ENCODE peak calls at places on chromosomes 7 and 10, in seven cellular contexts. Q, X, Z, O, G, D and I are unnamed samples.

GRCh38 chr10:132406181-132406580 is 9.2 kb downstream of the PWWP2B start:
- DNase-seq in Q (no peak), X (no peak), Z (no peak), O (no peak), G (no peak), D (no peak), I (no peak)

GRCh38 chr7:75572396-75572795 is 80.3 kb downstream of the SPDYE5 start:
- DNase-seq in Q (peak; percentile 76), X (no peak), Z (no peak), O (no peak), G (no peak), D (no peak), I (no peak)

GRCh38 chr7:30465342-30466170 is 13.0 kb downstream of the NOD1 start:
- DNase-seq in Q (peak; percentile 96), X (no peak), Z (no peak), O (peak; percentile 35), G (no peak), D (no peak), I (no peak)

GRCh38 chr7:46764100-46764941 is 817.6 kb downstream of the TNS3 start:
- DNase-seq in Q (no peak), X (peak; percentile 98), Z (no peak), O (peak; percentile 98), G (peak; percentile 98), D (no peak), I (no peak)

GRCh38 chr10:98361131-98361633 is 53.8 kb downstream of the PYROXD2 start:
- DNase-seq in Q (peak; percentile 36), X (peak; percentile 96), Z (no peak), O (peak; percentile 96), G (peak; percentile 94), D (no peak), I (peak; percentile 6)

GRCh38 chr10:15140640-15141039 is 27.9 kb downstream of the NMT2 start:
- DNase-seq in Q (peak; percentile 95), X (no peak), Z (no peak), O (no peak), G (no peak), D (no peak), I (no peak)

GRCh38 chr7:116399808-116400207 is 99.7 kb upstream of the CAV2 start:
- DNase-seq in Q (no peak), X (no peak), Z (no peak), O (peak; percentile 74), G (peak; percentile 66), D (no peak), I (no peak)

GRCh38 chr7:1678070-1678543 is 8.0 kb downstream of the ELFN1 start:
- DNase-seq in Q (no peak), X (no peak), Z (no peak), O (no peak), G (no peak), D (no peak), I (no peak)

GRCh38 chr10:72087392-72087968 is 871 bp downstream of the SPOCK2 start:
- DNase-seq in Q (no peak), X (no peak), Z (no peak), O (no peak), G (no peak), D (no peak), I (no peak)

GRCh38 chr10:48296699-48297098 is 9.8 kb upstream of the MAPK8 start:
- DNase-seq in Q (no peak), X (no peak), Z (no peak), O (no peak), G (no peak), D (no peak), I (no peak)

GRCh38 chr10:3330687-3331086 is 158.1 kb upstream of the PITRM1 start:
- DNase-seq in Q (no peak), X (no peak), Z (no peak), O (peak; percentile 82), G (peak; percentile 41), D (no peak), I (no peak)

GRCh38 chr10:101063162-101063525 is 1.4 kb downstream of the KAZALD1 start:
- DNase-seq in Q (no peak), X (no peak), Z (peak; percentile 30), O (no peak), G (no peak), D (no peak), I (no peak)

GRCh38 chr7:79361214-79361613 is 92.3 kb downstream of the MAGI2 start:
- DNase-seq in Q (no peak), X (peak; percentile 72), Z (no peak), O (no peak), G (peak; percentile 11), D (no peak), I (no peak)

GRCh38 chr10:32114500-32114899 is 58.3 kb upstream of the KIF5B start:
- DNase-seq in Q (no peak), X (no peak), Z (no peak), O (no peak), G (no peak), D (no peak), I (no peak)

GRCh38 chr7:81260152-81260551 is 341.3 kb upstream of the SEMA3C start:
- DNase-seq in Q (peak; percentile 22), X (no peak), Z (no peak), O (no peak), G (no peak), D (no peak), I (no peak)

GRCh38 chr10:133110609-133111275 is 23.0 kb downstream of the ADGRA1 start:
- DNase-seq in Q (no peak), X (no peak), Z (no peak), O (no peak), G (no peak), D (no peak), I (no peak)

GRCh38 chr10:86182150-86182549 is 184.4 kb downstream of the GRID1 start:
- DNase-seq in Q (no peak), X (no peak), Z (no peak), O (no peak), G (no peak), D (no peak), I (no peak)

GRCh38 chr7:303425-303824 is 13.5 kb downstream of the FOXL3 start:
- DNase-seq in Q (no peak), X (no peak), Z (no peak), O (no peak), G (no peak), D (no peak), I (no peak)

GRCh38 chr7:29375641-29376562 is 181.3 kb downstream of the CHN2 start:
- DNase-seq in Q (no peak), X (peak; percentile 13), Z (no peak), O (no peak), G (no peak), D (no peak), I (no peak)

GRCh38 chr7:27179503-27180430 is 5.3 kb downstream of the HOXA11 start:
- DNase-seq in Q (no peak), X (no peak), Z (peak; percentile 80), O (peak; percentile 55), G (no peak), D (no peak), I (no peak)

GRCh38 chr7:126005064-126005463 is 1075.4 kb upstream of the POT1 start:
- DNase-seq in Q (no peak), X (no peak), Z (no peak), O (no peak), G (no peak), D (no peak), I (no peak)

GRCh38 chr10:114552050-114552449 is 106.0 kb downstream of the ABLIM1 start:
- DNase-seq in Q (no peak), X (no peak), Z (no peak), O (no peak), G (no peak), D (no peak), I (no peak)

GRCh38 chr10:33370434-33370930 is 36.0 kb upstream of the NRP1 start:
- DNase-seq in Q (no peak), X (no peak), Z (no peak), O (no peak), G (peak; percentile 74), D (no peak), I (no peak)

GRCh38 chr7:16542401-16542800 is 15.8 kb downstream of the LRRC72 start:
- DNase-seq in Q (no peak), X (no peak), Z (no peak), O (no peak), G (no peak), D (no peak), I (no peak)

GRCh38 chr7:155741061-155741460 is 71.2 kb downstream of the SHH start:
- DNase-seq in Q (no peak), X (no peak), Z (no peak), O (no peak), G (no peak), D (no peak), I (no peak)

GRCh38 chr10:85642421-85643170 is 724.0 kb downstream of the GRID1 start:
- DNase-seq in Q (no peak), X (peak; percentile 11), Z (no peak), O (peak; percentile 79), G (peak; percentile 94), D (no peak), I (peak; percentile 6)

GRCh38 chr7:115782716-115783460 is 247.7 kb downstream of the TFEC start:
- DNase-seq in Q (peak; percentile 1), X (no peak), Z (no peak), O (peak; percentile 26), G (no peak), D (no peak), I (no peak)